ENCODE peak calls at places on chromosomes 11 and 22, in six cellular contexts. E, Q, D, Z, N and C are unnamed samples.

GRCh38 chr11:121892131-121892681 is 223.8 kb downstream of the BLID start:
- DNase-seq in E (no peak), Q (peak; percentile 77), D (peak; percentile 44), Z (peak; percentile 51), N (no peak), C (peak; percentile 92)

GRCh38 chr11:40292636-40293585 is 1166.5 kb downstream of the LRRC4C start:
- DNase-seq in E (no peak), Q (no peak), D (no peak), Z (no peak), N (no peak), C (no peak)

GRCh38 chr11:58675344-58676155 is 53.1 kb downstream of the CNTF start:
- DNase-seq in E (peak; percentile 40), Q (peak; percentile 56), D (peak; percentile 59), Z (peak; percentile 44), N (peak; percentile 74), C (peak; percentile 73)

GRCh38 chr11:60753309-60753708 is 3.4 kb upstream of the MS4A15 start:
- DNase-seq in E (no peak), Q (no peak), D (no peak), Z (no peak), N (no peak), C (no peak)

GRCh38 chr22:37024339-37025157 is 5.0 kb downstream of the MPST start:
- DNase-seq in E (no peak), Q (no peak), D (no peak), Z (no peak), N (no peak), C (no peak)

GRCh38 chr22:41782751-41783150 is 17.7 kb upstream of the CCDC134 start:
- DNase-seq in E (no peak), Q (no peak), D (no peak), Z (no peak), N (no peak), C (no peak)

GRCh38 chr11:86003654-86004053 is 65.2 kb downstream of the PICALM start:
- DNase-seq in E (no peak), Q (no peak), D (no peak), Z (peak; percentile 15), N (no peak), C (no peak)

GRCh38 chr11:133323354-133323753 is 208.9 kb downstream of the OPCML start:
- DNase-seq in E (no peak), Q (no peak), D (no peak), Z (no peak), N (no peak), C (no peak)

GRCh38 chr11:79206951-79207350 is 233.9 kb downstream of the TENM4 start:
- DNase-seq in E (no peak), Q (no peak), D (no peak), Z (no peak), N (no peak), C (no peak)

GRCh38 chr11:91174734-91175133 is 951.9 kb upstream of the CHORDC1 start:
- DNase-seq in E (no peak), Q (no peak), D (no peak), Z (no peak), N (no peak), C (no peak)

GRCh38 chr11:92707173-92707619 is 262.3 kb upstream of the MTNR1B start:
- DNase-seq in E (no peak), Q (no peak), D (no peak), Z (peak; percentile 98), N (no peak), C (peak; percentile 25)

GRCh38 chr11:111936045-111936400 is 1.1 kb upstream of the DIXDC1 start:
- DNase-seq in E (no peak), Q (no peak), D (no peak), Z (no peak), N (no peak), C (no peak)

GRCh38 chr11:117839936-117840813 is 15.6 kb upstream of the FXYD2 start:
- DNase-seq in E (no peak), Q (no peak), D (no peak), Z (no peak), N (no peak), C (no peak)

GRCh38 chr11:73729594-73730206 is 31.2 kb downstream of the RAB6A start:
- DNase-seq in E (no peak), Q (peak; percentile 20), D (no peak), Z (no peak), N (no peak), C (no peak)

GRCh38 chr11:128888034-128888985 is 2.8 kb upstream of the KCNJ5 start:
- DNase-seq in E (no peak), Q (no peak), D (no peak), Z (peak; percentile 54), N (peak; percentile 61), C (no peak)

GRCh38 chr11:43508511-43508918 is 149.8 kb downstream of the TTC17 start:
- DNase-seq in E (no peak), Q (no peak), D (peak; percentile 82), Z (peak; percentile 77), N (no peak), C (peak; percentile 60)